ENCODE peak calls at places on chromosomes 6 and 20, in four cellular contexts. W is uterus, V is A549, K is Peyer's patch. C is an unnamed sample.

GRCh38 chr20:18056174-18057105 is 1.3 kb downstream of the OVOL2 start:
- DNase-seq in W (no peak), V (peak), K (no peak), C (no peak)

GRCh38 chr6:98532004-98532403 is 302.4 kb upstream of the POU3F2 start:
- DNase-seq in W (no peak), K (no peak), V (no peak), C (no peak)

GRCh38 chr20:53738039-53738944 is 144.7 kb upstream of the ZNF217 start:
- DNase-seq in W (peak), K (peak), V (peak), C (peak)

GRCh38 chr20:16539280-16539679 is 34.0 kb downstream of the KIF16B start:
- DNase-seq in V (peak), K (no peak), W (no peak), C (no peak)

GRCh38 chr6:43420012-43420411 is 7.3 kb upstream of the ABCC10 start:
- DNase-seq in K (no peak), W (no peak), V (no peak), C (no peak)

GRCh38 chr6:93424303-93425064 is 5.1 kb upstream of the EPHA7 start:
- DNase-seq in W (no peak), V (no peak), K (no peak), C (no peak)

GRCh38 chr20:2261105-2261504 is 34.7 kb upstream of the TGM3 start:
- DNase-seq in W (no peak), K (no peak), V (peak), C (no peak)

GRCh38 chr6:46969206-46969605 is 47.5 kb upstream of the ADGRF5 start:
- DNase-seq in W (no peak), V (no peak), K (no peak), C (no peak)

GRCh38 chr6:139240161-139241010 is 51.4 kb downstream of the TXLNB start:
- DNase-seq in W (no peak), K (no peak), V (no peak), C (no peak)

GRCh38 chr6:34272022-34272926 is 23.5 kb upstream of the SMIM29 start:
- DNase-seq in K (no peak), W (no peak), V (peak), C (no peak)

GRCh38 chr20:51554538-51555165 is 12.1 kb upstream of the NFATC2 start:
- DNase-seq in V (no peak), K (no peak), W (no peak), C (no peak)

GRCh38 chr20:61370841-61371303 is 118.8 kb downstream of the CDH4 start:
- DNase-seq in V (no peak), W (no peak), K (no peak), C (no peak)

GRCh38 chr6:150290429-150290828 is 78.4 kb upstream of the IYD start:
- DNase-seq in V (no peak), K (no peak), W (no peak), C (no peak)

GRCh38 chr6:46242921-46243320 is 72.1 kb upstream of the ENPP5 start:
- DNase-seq in K (no peak), V (no peak), W (no peak), C (no peak)

GRCh38 chr6:162964703-162965140 is 236.9 kb downstream of the PACRG start:
- DNase-seq in W (no peak), V (peak), K (no peak), C (no peak)

GRCh38 chr20:62205618-62206387 is 14.3 kb downstream of the HRH3 start:
- DNase-seq in W (no peak), V (no peak), K (no peak), C (no peak)

GRCh38 chr6:128630213-128630612 is 109.8 kb upstream of the PTPRK start:
- DNase-seq in K (no peak), V (no peak), W (no peak), C (no peak)

GRCh38 chr20:62605236-62605948 is 36.9 kb upstream of the SLCO4A1 start:
- DNase-seq in K (no peak), V (no peak), W (no peak), C (no peak)

GRCh38 chr6:169252805-169253189 is 849 bp downstream of the THBS2 start:
- DNase-seq in K (no peak), V (no peak), W (peak), C (no peak)

GRCh38 chr6:46651006-46651405 is 1.6 kb downstream of the CYP39A1 start:
- DNase-seq in K (no peak), V (no peak), W (no peak), C (no peak)

DNA sequence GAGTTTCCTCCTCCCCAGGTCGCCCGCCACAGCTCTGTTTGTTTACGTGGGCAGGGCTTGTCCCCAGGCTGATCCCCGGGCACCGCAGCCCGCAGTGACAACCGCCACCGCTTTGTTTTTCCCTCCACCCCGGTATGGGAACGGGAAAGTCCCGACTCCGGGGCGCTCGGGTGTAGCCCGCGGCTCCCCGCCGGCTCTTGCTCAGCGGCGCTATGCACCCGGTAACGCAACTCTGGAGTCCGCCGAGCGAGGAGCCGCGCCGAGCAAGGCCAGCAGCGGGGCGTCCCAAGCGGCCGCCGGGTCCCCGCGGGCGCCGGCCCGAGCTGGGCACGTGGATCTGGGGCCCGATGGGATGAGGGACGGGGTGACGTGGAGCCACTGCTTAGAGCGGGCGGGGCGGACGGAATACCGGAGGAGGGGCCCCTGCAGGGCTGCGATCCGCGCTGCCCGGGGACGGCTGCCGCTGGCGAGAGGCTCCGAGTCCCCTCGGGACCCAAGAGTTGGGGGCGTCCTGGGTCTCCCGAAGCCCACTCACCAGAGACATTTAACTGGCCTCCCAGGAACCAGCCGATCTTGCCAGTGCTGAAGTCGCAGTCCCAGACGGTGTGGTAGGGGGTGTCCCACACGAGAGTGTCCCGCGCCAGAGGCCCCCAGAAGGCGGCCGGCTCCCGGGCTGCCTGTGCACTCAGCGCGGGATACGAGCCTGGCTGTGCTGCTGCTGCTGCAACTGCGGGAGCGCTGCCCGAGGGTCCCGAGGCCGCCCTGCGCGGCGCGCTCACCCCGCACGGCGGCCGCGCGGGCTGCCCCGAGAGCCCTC is 497 bp downstream of the ACSS1 start:
- DNase-seq in V (peak), K (peak), W (peak), C (peak)
- TF ChIP-seq POLR2A in V (no peak), K (peak), W (peak), C (peak)

GRCh38 chr6:135147637-135148592 is 33.2 kb upstream of the MYB start:
- DNase-seq in V (no peak), W (no peak), K (no peak), C (no peak)
- TF ChIP-seq POLR2A in V (no peak), W (no peak), K (no peak), C (no peak)

GRCh38 chr20:58891686-58892125 is 39.2 kb downstream of the GNAS start:
- DNase-seq in K (no peak), V (peak), W (peak), C (peak)
- TF ChIP-seq POLR2A in K (no peak), V (no peak), W (no peak), C (no peak)

DNA sequence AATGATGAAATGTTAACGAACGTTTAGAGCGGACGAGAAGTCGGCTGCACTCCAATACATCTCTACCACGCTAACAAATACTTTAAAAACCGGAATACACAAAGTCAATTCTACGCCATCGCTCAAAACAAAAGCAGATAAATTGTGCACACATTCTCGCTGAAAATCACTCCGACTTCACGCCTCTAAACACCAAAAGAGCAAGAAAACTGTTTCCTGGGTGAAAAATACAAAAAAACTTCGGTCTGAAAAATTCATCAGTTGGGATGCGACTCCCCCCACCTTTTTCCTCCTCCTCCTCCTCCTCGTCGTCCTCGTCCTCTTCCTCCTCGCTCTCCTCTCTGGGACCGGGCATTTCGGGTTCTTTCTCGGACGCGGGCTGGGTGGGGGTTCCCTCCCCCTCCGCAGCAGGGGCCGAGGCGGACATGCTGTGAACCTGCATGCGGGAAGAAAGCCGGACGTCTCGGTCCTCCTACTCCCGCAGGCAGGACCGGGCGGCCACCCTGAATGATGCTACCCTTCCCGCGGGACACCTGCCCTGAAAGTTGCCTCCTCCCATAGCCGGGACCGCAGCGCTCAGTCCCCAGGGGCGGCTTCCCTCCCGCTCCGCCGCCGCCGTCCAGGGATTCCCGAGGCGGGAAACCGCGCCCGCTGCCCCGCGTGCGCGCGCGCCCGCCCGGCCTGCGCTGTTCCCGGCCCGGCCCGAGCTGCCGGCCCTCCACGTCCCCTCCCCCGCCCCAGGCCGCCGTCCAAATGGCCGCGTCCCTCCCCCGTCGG is 581 bp downstream of the DEK start:
- DNase-seq in K (peak), W (peak), V (peak), C (peak)
- TF ChIP-seq POLR2A in K (no peak), W (no peak), V (no peak), C (no peak)

GRCh38 chr6:157982297-157982579 is 575 bp downstream of the SYNJ2 start:
- DNase-seq in W (no peak), V (peak), K (peak), C (no peak)

GRCh38 chr6:157982580-157983438 is 1.1 kb downstream of the SYNJ2 start:
- DNase-seq in V (peak), K (peak), W (peak), C (no peak)

GRCh38 chr6:157981132-157981394 is 600 bp upstream of the SYNJ2 start:
- DNase-seq in W (peak), V (no peak), K (no peak), C (no peak)

GRCh38 chr6:157980288-157981131 is 1.2 kb upstream of the SYNJ2 start:
- DNase-seq in W (no peak), V (no peak), K (peak), C (no peak)

GRCh38 chr6:157981395-157982296 is at the start of gene SYNJ2:
- DNase-seq in K (peak), V (peak), W (peak), C (peak)
- TF ChIP-seq POLR2A in K (peak), V (no peak), W (peak), C (peak)

GRCh38 chr6:16762265-16762546 is 946 bp upstream of the ATXN1 start:
- DNase-seq in W (no peak), K (no peak), V (no peak), C (no peak)

GRCh38 chr6:16760536-16761468 is at the start of gene ATXN1:
- DNase-seq in W (peak), V (peak), K (peak), C (peak)

GRCh38 chr6:16762547-16763477 is 1.6 kb upstream of the ATXN1 start:
- DNase-seq in K (peak), V (peak), W (peak), C (peak)

GRCh38 chr6:16759646-16760535 is 1.4 kb downstream of the ATXN1 start:
- DNase-seq in W (peak), K (peak), V (peak), C (peak)

DNA sequence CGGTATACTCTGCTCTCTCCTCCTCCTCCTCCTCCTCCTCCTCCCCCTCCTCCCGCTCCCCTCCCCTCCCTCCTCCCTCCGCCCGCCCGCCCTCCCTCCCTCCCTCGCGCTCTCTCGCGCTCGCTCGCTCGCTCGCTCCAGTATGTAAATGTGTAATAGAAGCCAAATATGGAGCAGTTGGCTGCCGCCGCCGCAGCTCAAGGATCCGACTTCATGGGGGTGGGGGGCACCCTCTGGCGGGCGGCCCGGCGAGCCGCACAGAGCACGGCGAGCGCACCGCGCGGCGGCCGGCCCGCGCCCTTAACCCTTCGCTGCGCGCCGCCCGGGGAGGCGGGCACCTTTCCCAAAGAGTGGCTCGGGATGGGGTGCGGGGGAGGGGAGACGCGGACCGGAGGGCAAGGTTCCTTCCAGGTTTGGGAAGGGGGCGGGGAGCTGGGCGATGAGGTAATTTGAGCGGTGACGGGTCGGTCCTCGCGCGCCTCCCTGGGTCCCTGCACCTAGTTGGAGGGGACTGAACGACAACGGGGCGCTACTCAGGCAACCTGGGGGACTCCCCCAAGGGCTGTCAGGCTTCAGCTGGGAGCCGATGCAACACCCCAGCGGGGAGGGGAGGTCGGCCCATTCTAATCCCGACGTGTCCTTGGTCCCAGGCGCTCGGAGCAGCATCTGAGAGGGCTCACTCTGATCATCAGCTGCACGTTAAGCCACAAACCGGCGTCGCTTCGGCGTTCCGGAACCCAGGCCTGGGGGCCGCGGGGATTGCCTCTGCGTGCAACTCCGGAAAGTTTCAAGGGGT is 407 bp upstream of the ATXN1 start:
- DNase-seq in W (peak), V (peak), K (peak), C (peak)
- TF ChIP-seq POLR2A in W (no peak), V (no peak), K (peak), C (peak)

GRCh38 chr6:25088513-25088912 is 152.8 kb upstream of the RIPOR2 start:
- DNase-seq in K (no peak), V (no peak), W (no peak), C (no peak)
- TF ChIP-seq POLR2A in K (no peak), V (no peak), W (no peak), C (no peak)

DNA sequence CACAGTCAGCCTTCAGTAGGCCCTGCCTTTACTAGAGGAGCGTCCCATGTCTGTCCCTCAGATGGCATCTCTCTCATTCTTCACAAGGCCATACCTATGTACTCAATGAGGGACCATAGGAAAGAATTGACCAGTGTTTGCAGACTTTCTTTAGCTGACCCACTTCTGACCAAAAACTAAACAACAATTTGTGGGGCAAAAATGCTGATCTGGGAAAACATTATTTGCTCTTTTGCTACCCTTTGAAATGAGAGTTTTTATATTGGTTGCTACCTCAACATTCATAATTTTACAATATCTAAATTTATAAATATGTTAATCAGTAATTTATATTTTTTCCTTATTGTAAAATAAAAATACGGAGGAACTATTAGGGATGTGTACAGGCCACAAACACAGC is 539.4 kb upstream of the GJE1 start:
- DNase-seq in K (no peak), W (no peak), V (no peak), C (no peak)
- TF ChIP-seq POLR2A in K (no peak), W (no peak), V (no peak), C (no peak)

GRCh38 chr6:3063733-3064700 is 4.3 kb upstream of the RIPK1 start:
- DNase-seq in V (peak), W (peak), K (peak), C (peak)
- TF ChIP-seq POLR2A in V (peak), W (peak), K (peak), C (peak)